ENCODE peak calls at places on chromosomes 6 and 20, in four cellular contexts. B is HepG2, O is GM12878, D is K562. N is an unnamed sample.

GRCh38 chr6:43771210-43771857 is 1.3 kb downstream of the VEGFA start:
- DNase-seq in B (peak), O (no peak), D (peak), N (peak)

GRCh38 chr6:142400495-142400894 is 98.7 kb downstream of the ADGRG6 start:
- DNase-seq in O (no peak), B (no peak), D (peak), N (no peak)

GRCh38 chr20:45036044-45036755 is 64.7 kb downstream of the KCNS1 start:
- DNase-seq in D (peak), B (peak), O (no peak), N (no peak)

GRCh38 chr6:96156425-96156824 is 140.7 kb downstream of the FUT9 start:
- DNase-seq in D (no peak), B (no peak), O (no peak), N (no peak)

GRCh38 chr6:16669227-16669626 is 92.0 kb downstream of the ATXN1 start:
- DNase-seq in B (peak), D (no peak), O (no peak), N (no peak)

GRCh38 chr20:44990957-44991356 is 24.6 kb downstream of the STK4 start:
- DNase-seq in O (no peak), D (no peak), B (no peak), N (no peak)

GRCh38 chr20:64069614-64070243 is 6.7 kb downstream of the TCEA2 start:
- DNase-seq in D (no peak), B (peak), O (no peak), N (peak)

GRCh38 chr6:146931214-146931613 is 273.0 kb upstream of the STXBP5 start:
- DNase-seq in B (peak), O (no peak), D (no peak), N (no peak)

GRCh38 chr6:296151-297122 is 4.2 kb downstream of the DUSP22 start:
- DNase-seq in B (no peak), O (peak), D (no peak), N (no peak)

GRCh38 chr6:156776470-156776840 is 723 bp upstream of the ARID1B start:
- DNase-seq in O (no peak), B (peak), D (peak), N (no peak)

GRCh38 chr6:5681480-5681879 is 325.2 kb downstream of the NRN1 start:
- DNase-seq in B (no peak), O (no peak), D (no peak), N (no peak)

GRCh38 chr6:69887026-69887425 is 20.7 kb downstream of the COL19A1 start:
- DNase-seq in D (no peak), O (no peak), B (no peak), N (no peak)

GRCh38 chr20:50191065-50191565 is 485 bp downstream of the CEBPB start:
- DNase-seq in O (no peak), B (no peak), D (peak), N (no peak)

GRCh38 chr6:15491255-15491985 is 171.4 kb downstream of the DTNBP1 start:
- DNase-seq in O (peak), D (peak), B (peak), N (peak)

GRCh38 chr20:23583526-23583925 is 15.2 kb upstream of the CST9L start:
- DNase-seq in O (no peak), D (no peak), B (no peak), N (no peak)

GRCh38 chr20:44733341-44734069 is 12.2 kb upstream of the KCNK15 start:
- DNase-seq in O (no peak), D (peak), B (peak), N (peak)

GRCh38 chr6:167708501-167709094 is 118.1 kb upstream of the AFDN start:
- DNase-seq in D (no peak), B (no peak), O (no peak), N (no peak)

GRCh38 chr20:45254867-45255266 is 503 bp upstream of the SLPI start:
- DNase-seq in O (no peak), B (peak), D (no peak), N (no peak)

GRCh38 chr6:169162968-169163903 is 90.4 kb downstream of the THBS2 start:
- DNase-seq in O (no peak), D (peak), B (peak), N (no peak)

GRCh38 chr6:80872194-80872950 is 765.9 kb downstream of the BCKDHB start:
- DNase-seq in O (no peak), D (no peak), B (no peak), N (no peak)

GRCh38 chr6:29999426-29999825 is 57.1 kb downstream of the HLA-A start:
- DNase-seq in D (no peak), B (no peak), O (no peak), N (no peak)

GRCh38 chr20:10453241-10453640 is 18.1 kb downstream of the SLX4IP start:
- DNase-seq in D (no peak), B (no peak), O (peak), N (no peak)

GRCh38 chr6:33688451-33689147 is 22.9 kb downstream of the UQCC2 start:
- DNase-seq in O (no peak), D (no peak), B (no peak), N (no peak)

GRCh38 chr6:164195605-164196004 is 781.1 kb downstream of the QKI start:
- DNase-seq in B (no peak), D (no peak), O (no peak), N (no peak)

GRCh38 chr6:134702279-134702678 is 247.6 kb downstream of the ALDH8A1 start:
- DNase-seq in D (no peak), B (no peak), O (no peak), N (no peak)

GRCh38 chr20:10111144-10111771 is 76.5 kb downstream of the ANKEF1 start:
- DNase-seq in O (no peak), B (peak), D (no peak), N (no peak)

GRCh38 chr6:29553268-29554057 is 6.1 kb downstream of the UBD start:
- DNase-seq in O (no peak), D (no peak), B (no peak), N (peak)

GRCh38 chr20:38827770-38828281 is 22.3 kb downstream of the PPP1R16B start:
- DNase-seq in D (no peak), B (no peak), O (no peak), N (no peak)

GRCh38 chr6:22598386-22598785 is 29.0 kb downstream of the HDGFL1 start:
- DNase-seq in O (no peak), B (no peak), D (no peak), N (no peak)

GRCh38 chr6:121492536-121492935 is 57.1 kb downstream of the GJA1 start:
- DNase-seq in D (no peak), B (no peak), O (no peak), N (no peak)

GRCh38 chr6:18269253-18269652 is 4.9 kb upstream of the DEK start:
- DNase-seq in O (no peak), B (peak), D (peak), N (no peak)

GRCh38 chr20:41133709-41134361 is 3.5 kb upstream of the PLCG1 start:
- DNase-seq in B (no peak), D (peak), O (peak), N (no peak)

GRCh38 chr6:128438311-128438916 is 82.0 kb downstream of the PTPRK start:
- DNase-seq in B (no peak), D (no peak), O (no peak), N (no peak)

GRCh38 chr20:37920270-37920669 is 17.3 kb downstream of the VSTM2L start:
- DNase-seq in O (no peak), B (no peak), D (no peak), N (no peak)

DNA sequence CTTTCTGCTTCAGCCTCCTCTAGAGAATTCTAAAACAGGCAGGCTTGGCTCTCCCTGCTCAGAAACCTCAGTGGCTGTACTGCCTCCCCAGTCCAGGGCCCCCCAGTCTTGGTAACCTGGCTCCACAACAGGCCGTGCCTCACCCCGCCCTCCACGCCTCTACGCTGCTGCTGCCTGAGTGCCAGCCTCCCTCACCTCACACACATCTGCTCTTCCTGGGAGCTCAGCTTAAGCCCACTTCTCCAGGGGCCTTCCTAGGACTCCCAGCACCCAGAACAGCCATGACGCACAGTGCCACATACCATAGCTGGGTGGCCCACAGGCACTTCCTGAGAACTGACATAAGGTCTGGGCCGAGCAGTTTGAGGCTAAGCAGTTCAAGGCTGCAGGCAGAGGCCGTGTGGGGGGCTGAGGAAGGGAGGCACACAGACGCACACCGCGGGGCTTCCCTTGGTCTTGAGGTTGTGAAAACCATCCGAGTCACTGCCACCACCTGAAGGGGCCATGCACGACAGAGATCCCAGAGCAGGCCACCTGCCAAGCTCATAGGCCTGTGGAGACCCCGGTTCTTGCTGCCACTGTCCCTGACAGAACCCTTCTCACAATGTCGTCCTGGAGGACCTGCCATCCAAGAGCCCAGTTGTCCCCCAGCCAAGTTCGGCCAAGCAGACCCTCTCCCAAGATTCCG is 42.6 kb downstream of the DSTN start:
- DNase-seq in D (no peak), B (peak), O (no peak), N (no peak)
- TF ChIP-seq TCF7 in D (no peak), B (no peak), O (no peak), N (no peak)

GRCh38 chr6:35777356-35778102 is 1.1 kb downstream of the CLPSL2 start:
- DNase-seq in D (no peak), O (no peak), B (no peak), N (no peak)
- TF ChIP-seq TCF7 in D (no peak), O (no peak), B (no peak), N (no peak)

DNA sequence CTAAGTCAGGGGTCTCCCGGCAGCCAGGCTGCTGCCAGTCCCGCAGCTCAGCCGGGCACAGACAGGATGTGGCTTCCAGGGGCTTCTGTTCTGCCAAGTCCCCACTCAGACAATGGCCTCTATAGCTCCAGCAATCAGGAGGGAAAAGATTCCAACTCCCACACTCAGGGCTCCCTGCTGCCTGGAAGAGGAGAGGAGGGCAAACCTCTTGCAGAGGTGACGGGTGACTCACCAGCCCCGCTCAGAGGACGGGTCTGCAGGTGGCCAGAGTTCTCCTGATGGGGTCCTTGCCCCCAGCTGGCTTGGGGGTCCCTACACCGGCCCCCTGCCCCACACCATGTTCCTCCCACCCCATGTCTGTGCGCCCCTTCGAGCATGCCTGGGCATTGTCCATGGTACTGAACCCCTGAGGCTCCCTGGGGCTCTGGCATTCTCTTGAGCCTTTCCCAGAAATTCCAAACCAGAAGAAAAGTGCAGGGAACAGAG is 32.6 kb downstream of the NTSR1 start:
- DNase-seq in D (no peak), O (no peak), B (no peak), N (peak)
- TF ChIP-seq TCF7 in D (no peak), O (no peak), B (no peak), N (no peak)

GRCh38 chr6:10272591-10272990 is 142.3 kb downstream of the TFAP2A start:
- DNase-seq in D (no peak), O (no peak), B (no peak), N (no peak)

GRCh38 chr6:10271982-10272381 is 142.9 kb downstream of the TFAP2A start:
- DNase-seq in O (no peak), D (no peak), B (no peak), N (no peak)

GRCh38 chr6:10268661-10269060 is 146.2 kb downstream of the TFAP2A start:
- DNase-seq in D (no peak), O (no peak), B (no peak), N (no peak)

GRCh38 chr6:10268111-10268510 is 146.8 kb downstream of the TFAP2A start:
- DNase-seq in O (no peak), D (no peak), B (no peak), N (peak)

GRCh38 chr6:10269814-10270472 is 144.9 kb downstream of the TFAP2A start:
- DNase-seq in D (no peak), B (peak), O (no peak), N (no peak)
- TF ChIP-seq TCF7 in D (no peak), B (no peak), O (no peak), N (no peak)

GRCh38 chr20:57392512-57393271 is 1.5 kb downstream of the RBM38 start:
- DNase-seq in O (no peak), D (peak), B (no peak), N (no peak)
- TF ChIP-seq TCF7 in O (no peak), D (no peak), B (no peak), N (no peak)

GRCh38 chr6:107026965-107027364 is 1.0 kb upstream of the MTRES1 start:
- DNase-seq in D (no peak), O (no peak), B (no peak), N (no peak)

GRCh38 chr6:107033136-107033535 is 5.1 kb downstream of the MTRES1 start:
- DNase-seq in O (no peak), B (no peak), D (no peak), N (no peak)

GRCh38 chr6:107030151-107030550 is 2.2 kb downstream of the MTRES1 start:
- DNase-seq in D (no peak), O (no peak), B (no peak), N (no peak)

DNA sequence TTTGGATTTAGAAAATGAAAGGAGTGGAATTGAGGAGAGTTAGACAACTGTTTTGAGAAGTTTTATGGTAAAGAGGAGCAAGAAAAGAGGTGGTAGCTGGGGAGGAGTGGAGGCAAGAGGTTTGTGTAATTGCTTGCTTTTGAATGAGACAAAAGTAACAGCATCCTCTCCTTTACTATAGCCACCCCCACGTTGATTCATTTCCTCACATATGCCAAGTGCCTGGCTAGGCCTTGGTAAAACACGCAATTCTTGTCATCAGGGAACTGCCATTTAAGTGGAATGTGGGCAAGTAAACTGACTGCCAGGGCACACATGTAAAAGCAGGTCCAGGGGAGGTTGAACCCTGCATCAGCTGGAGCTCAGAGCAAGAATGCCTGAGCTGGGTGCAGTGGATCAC is 4.1 kb downstream of the MTRES1 start:
- DNase-seq in B (no peak), D (no peak), O (no peak), N (no peak)
- TF ChIP-seq TCF7 in B (no peak), D (no peak), O (no peak), N (no peak)

GRCh38 chr6:40626886-40627285 is 39.7 kb upstream of the LRFN2 start:
- DNase-seq in D (no peak), O (no peak), B (no peak), N (no peak)
- TF ChIP-seq TCF7 in D (no peak), O (no peak), B (no peak), N (no peak)

DNA sequence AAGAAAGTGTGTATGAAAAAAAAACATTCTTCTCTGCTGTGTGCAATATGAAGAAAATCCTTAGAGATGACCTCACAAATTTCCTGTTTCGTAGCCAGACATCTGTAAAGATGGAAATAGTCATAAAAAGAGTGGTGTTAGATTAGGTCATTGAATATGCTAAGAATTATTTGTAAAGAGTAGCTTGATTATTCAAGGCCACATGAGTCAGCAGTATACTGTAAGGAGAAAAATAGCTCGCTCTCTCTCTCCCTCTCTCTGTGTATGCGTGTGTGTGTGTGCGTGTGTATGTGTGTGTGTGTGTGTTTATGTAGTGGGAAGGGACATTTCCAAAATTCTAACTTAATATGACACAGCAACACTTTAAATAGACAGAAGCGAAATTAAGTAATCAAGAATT is 78.8 kb downstream of the PTCHD4 start:
- DNase-seq in B (peak), D (no peak), O (no peak), N (no peak)
- TF ChIP-seq TCF7 in B (no peak), D (no peak), O (no peak), N (no peak)

DNA sequence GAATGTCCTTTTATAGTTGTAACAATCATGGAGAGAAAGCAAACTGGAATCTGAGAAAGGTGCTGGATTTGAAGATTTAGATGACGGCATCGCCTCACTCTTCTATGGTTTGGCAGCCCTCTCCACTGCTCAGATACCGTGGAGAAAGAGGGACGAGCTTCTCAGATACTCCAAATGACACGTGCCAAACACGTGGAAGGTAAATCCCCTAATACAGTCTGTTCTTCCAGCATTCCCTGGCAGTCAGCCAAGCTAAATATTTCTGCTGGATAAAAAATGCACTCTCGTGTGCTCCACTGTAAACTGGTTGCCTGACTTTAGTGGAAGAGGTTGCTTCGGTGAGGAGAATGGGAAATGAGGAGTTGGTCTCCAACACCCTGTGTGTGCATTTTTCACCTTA is 16.7 kb upstream of the PRDM1 start:
- DNase-seq in D (peak), O (no peak), B (peak), N (no peak)
- TF ChIP-seq TCF7 in D (no peak), O (no peak), B (no peak), N (no peak)

GRCh38 chr6:52826513-52826912 is 14.1 kb downstream of the GSTA5 start:
- DNase-seq in D (no peak), O (no peak), B (no peak), N (no peak)
- TF ChIP-seq TCF7 in D (no peak), O (no peak), B (no peak), N (no peak)